ENCODE peak calls at places on chromosomes 6 and 20, in ten cellular contexts. V, T, J, U, O, X, Z, Y, F and S are unnamed samples.

GRCh38 chr6:156747715-156748114 is 29.5 kb upstream of the ARID1B start:
- DNase-seq in V (no peak), Y (no peak), O (no peak), Z (no peak), F (no peak), X (no peak), T (no peak), J (no peak), U (no peak), S (no peak)

GRCh38 chr20:38196016-38196415 is 30.9 kb upstream of the TGM2 start:
- DNase-seq in Y (no peak), X (no peak), T (peak), O (no peak), U (no peak), V (peak), Z (no peak), J (no peak), F (no peak), S (no peak)

GRCh38 chr6:146805546-146806325 is 207.0 kb downstream of the ADGB start:
- DNase-seq in J (no peak), F (no peak), V (no peak), O (no peak), Z (no peak), Y (peak), T (no peak), X (no peak), U (no peak), S (no peak)

GRCh38 chr6:34684364-34684763 is 12.2 kb downstream of the ILRUN start:
- DNase-seq in J (no peak), O (no peak), Z (no peak), F (no peak), T (no peak), U (no peak), Y (no peak), X (no peak), V (no peak), S (no peak)

GRCh38 chr6:104644848-104645247 is 214.9 kb downstream of the HACE1 start:
- DNase-seq in F (no peak), Y (no peak), T (no peak), U (no peak), O (no peak), Z (no peak), V (no peak), X (no peak), J (no peak), S (no peak)

GRCh38 chr6:692356-692851 is 535 bp downstream of the EXOC2 start:
- DNase-seq in J (peak), T (peak), V (peak), Z (peak), F (peak), U (peak), O (peak), Y (peak), X (peak), S (peak)

GRCh38 chr6:169906004-169906740 is 154.8 kb downstream of the ERMARD start:
- DNase-seq in V (no peak), T (no peak), J (no peak), Z (peak), X (no peak), F (no peak), U (no peak), O (no peak), Y (no peak), S (no peak)

GRCh38 chr6:134619077-134619476 is 301.2 kb upstream of the SGK1 start:
- DNase-seq in V (no peak), J (no peak), Y (no peak), O (no peak), T (no peak), F (peak), Z (no peak), U (peak), X (no peak), S (no peak)

GRCh38 chr20:37686762-37687477 is 6.9 kb upstream of the CTNNBL1 start:
- DNase-seq in X (no peak), V (peak), Z (no peak), F (no peak), O (peak), Y (peak), U (no peak), J (no peak), T (no peak), S (no peak)

GRCh38 chr6:683742-684440 is 9.0 kb downstream of the EXOC2 start:
- DNase-seq in F (no peak), Z (peak), X (peak), T (no peak), Y (peak), O (no peak), V (peak), U (peak), J (no peak), S (no peak)

GRCh38 chr6:11366183-11366933 is 133.9 kb upstream of the NEDD9 start:
- DNase-seq in Z (no peak), J (no peak), X (no peak), U (no peak), O (peak), V (peak), F (no peak), Y (no peak), T (peak), S (no peak)

GRCh38 chr20:43361526-43361925 is 96.2 kb upstream of the SRSF6 start:
- DNase-seq in V (no peak), T (no peak), X (no peak), O (no peak), Y (no peak), U (no peak), F (no peak), J (no peak), Z (no peak), S (no peak)

GRCh38 chr6:68634503-68635411 is at the start of gene ADGRB3:
- DNase-seq in O (peak), Y (peak), X (peak), T (peak), V (peak), F (peak), Z (peak), U (peak), J (peak), S (peak)

GRCh38 chr20:60113024-60113724 is 155.0 kb downstream of the CDH26 start:
- DNase-seq in U (no peak), Z (no peak), Y (no peak), T (no peak), F (no peak), O (no peak), J (no peak), V (no peak), X (no peak), S (peak)

GRCh38 chr6:51598171-51598570 is 489.2 kb downstream of the PKHD1 start:
- DNase-seq in F (no peak), V (no peak), X (no peak), O (no peak), T (no peak), Y (no peak), U (no peak), Z (no peak), J (no peak), S (no peak)

GRCh38 chr6:14365393-14365792 is 247.8 kb downstream of the CD83 start:
- DNase-seq in V (no peak), T (no peak), J (no peak), U (no peak), Z (no peak), F (no peak), O (no peak), Y (peak), X (no peak), S (no peak)

GRCh38 chr6:1952726-1953360 is 292.6 kb downstream of the GMDS start:
- DNase-seq in J (no peak), Y (peak), Z (peak), O (no peak), X (peak), F (no peak), U (peak), V (no peak), T (no peak), S (no peak)

GRCh38 chr6:106122306-106122940 is 36.3 kb downstream of the PRDM1 start:
- DNase-seq in Y (no peak), O (no peak), F (peak), V (no peak), X (no peak), U (no peak), J (no peak), T (no peak), Z (no peak), S (no peak)

GRCh38 chr6:90502866-90503407 is 83.9 kb downstream of the MAP3K7 start:
- DNase-seq in O (no peak), Z (peak), X (no peak), F (no peak), U (no peak), Y (peak), T (no peak), V (peak), J (no peak), S (no peak)

GRCh38 chr6:98986216-98986615 is 38.5 kb upstream of the FBXL4 start:
- DNase-seq in T (no peak), U (no peak), Z (no peak), O (no peak), X (no peak), F (no peak), V (no peak), J (no peak), Y (no peak), S (no peak)

GRCh38 chr6:39980839-39981580 is 46.7 kb upstream of the MOCS1 start:
- DNase-seq in V (peak), T (no peak), F (peak), Y (peak), X (peak), O (no peak), Z (peak), U (peak), J (no peak), S (no peak)